ENCODE peak calls at places on chromosome 9, in eight cellular contexts. One of them, this sample, is unnamed.

GRCh38 chr9:72839140-72839539 is 113.7 kb downstream of the ALDH1A1 start:
- DNase-seq in PC-3: no peak
- DNase-seq in A549: no peak
- DNase-seq in astrocyte: peak; percentile 48
- DNase-seq in A673: no peak
- DNase-seq in ovary: no peak
- DNase-seq in astrocyte of the spinal cord: no peak
- DNase-seq in mammary epithelial cell: no peak
- DNase-seq in this sample: peak; percentile 29

GRCh38 chr9:127162046-127162445 is 39.6 kb upstream of the ANGPTL2 start:
- DNase-seq in PC-3: peak; percentile 2
- DNase-seq in A549: no peak
- DNase-seq in astrocyte: no peak
- DNase-seq in A673: no peak
- DNase-seq in ovary: no peak
- DNase-seq in astrocyte of the spinal cord: no peak
- DNase-seq in mammary epithelial cell: peak; percentile 17
- DNase-seq in this sample: peak; percentile 9

GRCh38 chr9:128724744-128725211 is 851 bp upstream of the ZDHHC12 start:
- DNase-seq in PC-3: peak; percentile 72
- DNase-seq in A549: peak; percentile 91
- DNase-seq in astrocyte: peak; percentile 68
- DNase-seq in A673: peak; percentile 88
- DNase-seq in ovary: peak; percentile 63
- DNase-seq in astrocyte of the spinal cord: peak; percentile 70
- DNase-seq in mammary epithelial cell: peak; percentile 71
- DNase-seq in this sample: peak; percentile 73

GRCh38 chr9:84170521-84171141 is 169.9 kb downstream of the SLC28A3 start:
- DNase-seq in PC-3: peak; percentile 36
- DNase-seq in A549: peak; percentile 30
- DNase-seq in astrocyte: peak; percentile 97
- DNase-seq in A673: no peak
- DNase-seq in ovary: peak; percentile 67
- DNase-seq in astrocyte of the spinal cord: peak; percentile 96
- DNase-seq in mammary epithelial cell: peak; percentile 48
- DNase-seq in this sample: peak; percentile 86

GRCh38 chr9:125867752-125868400 is 120.7 kb downstream of the PBX3 start:
- DNase-seq in PC-3: peak; percentile 8
- DNase-seq in A549: no peak
- DNase-seq in astrocyte: no peak
- DNase-seq in A673: peak; percentile 41
- DNase-seq in ovary: no peak
- DNase-seq in astrocyte of the spinal cord: no peak
- DNase-seq in mammary epithelial cell: peak; percentile 39
- DNase-seq in this sample: peak; percentile 57

GRCh38 chr9:700365-701282 is 140.9 kb upstream of the DMRT1 start:
- DNase-seq in PC-3: no peak
- DNase-seq in A549: no peak
- DNase-seq in astrocyte: no peak
- DNase-seq in A673: peak; percentile 73
- DNase-seq in ovary: no peak
- DNase-seq in astrocyte of the spinal cord: peak; percentile 17
- DNase-seq in mammary epithelial cell: no peak
- DNase-seq in this sample: no peak

GRCh38 chr9:81861644-81862043 is 66.6 kb upstream of the SPATA31D4 start:
- DNase-seq in PC-3: peak; percentile 81
- DNase-seq in A549: peak; percentile 38
- DNase-seq in astrocyte: peak; percentile 88
- DNase-seq in A673: no peak
- DNase-seq in ovary: no peak
- DNase-seq in astrocyte of the spinal cord: peak; percentile 73
- DNase-seq in mammary epithelial cell: peak; percentile 89
- DNase-seq in this sample: peak; percentile 89

GRCh38 chr9:137042751-137043727 is 2.9 kb downstream of the NPDC1 start:
- DNase-seq in PC-3: no peak
- DNase-seq in A549: no peak
- DNase-seq in astrocyte: no peak
- DNase-seq in A673: no peak
- DNase-seq in ovary: no peak
- DNase-seq in astrocyte of the spinal cord: no peak
- DNase-seq in mammary epithelial cell: no peak
- DNase-seq in this sample: no peak

GRCh38 chr9:103471241-103471640 is 476.1 kb downstream of the CYLC2 start:
- DNase-seq in PC-3: peak; percentile 2
- DNase-seq in A549: no peak
- DNase-seq in astrocyte: no peak
- DNase-seq in A673: no peak
- DNase-seq in ovary: no peak
- DNase-seq in astrocyte of the spinal cord: no peak
- DNase-seq in mammary epithelial cell: peak; percentile 62
- DNase-seq in this sample: peak; percentile 33

GRCh38 chr9:133377721-133378216 is 1.6 kb downstream of the STKLD1 start:
- DNase-seq in PC-3: peak; percentile 27
- DNase-seq in A549: no peak
- DNase-seq in astrocyte: no peak
- DNase-seq in A673: peak; percentile 84
- DNase-seq in ovary: no peak
- DNase-seq in astrocyte of the spinal cord: no peak
- DNase-seq in mammary epithelial cell: peak; percentile 30
- DNase-seq in this sample: peak; percentile 56

GRCh38 chr9:125544988-125545651 is 161.9 kb downstream of the MAPKAP1 start:
- DNase-seq in PC-3: peak; percentile 4
- DNase-seq in A549: no peak
- DNase-seq in astrocyte: peak; percentile 94
- DNase-seq in A673: no peak
- DNase-seq in ovary: peak; percentile 54
- DNase-seq in astrocyte of the spinal cord: peak; percentile 95
- DNase-seq in mammary epithelial cell: no peak
- DNase-seq in this sample: no peak

GRCh38 chr9:129802833-129803678 is at the start of gene TOR1B:
- DNase-seq in PC-3: peak; percentile 83
- DNase-seq in A549: peak; percentile 55
- DNase-seq in astrocyte: peak; percentile 77
- DNase-seq in A673: peak; percentile 97
- DNase-seq in ovary: peak; percentile 94
- DNase-seq in astrocyte of the spinal cord: peak; percentile 94
- DNase-seq in mammary epithelial cell: peak; percentile 88
- DNase-seq in this sample: peak; percentile 90

GRCh38 chr9:128946945-128947422 is 419 bp downstream of the DOLK start:
- DNase-seq in PC-3: peak; percentile 2
- DNase-seq in A549: no peak
- DNase-seq in astrocyte: peak; percentile 26
- DNase-seq in A673: no peak
- DNase-seq in ovary: no peak
- DNase-seq in astrocyte of the spinal cord: peak; percentile 35
- DNase-seq in mammary epithelial cell: peak; percentile 30
- DNase-seq in this sample: peak; percentile 26

GRCh38 chr9:85897853-85898252 is 43.1 kb upstream of the NAA35 start:
- DNase-seq in PC-3: no peak
- DNase-seq in A549: no peak
- DNase-seq in astrocyte: no peak
- DNase-seq in A673: no peak
- DNase-seq in ovary: no peak
- DNase-seq in astrocyte of the spinal cord: no peak
- DNase-seq in mammary epithelial cell: no peak
- DNase-seq in this sample: no peak

GRCh38 chr9:132794730-132795380 is 83.2 kb downstream of the AK8 start:
- DNase-seq in PC-3: peak; percentile 21
- DNase-seq in A549: no peak
- DNase-seq in astrocyte: no peak
- DNase-seq in A673: no peak
- DNase-seq in ovary: no peak
- DNase-seq in astrocyte of the spinal cord: no peak
- DNase-seq in mammary epithelial cell: peak; percentile 65
- DNase-seq in this sample: peak; percentile 42

GRCh38 chr9:101477736-101478135 is 42.2 kb upstream of the ALDOB start:
- DNase-seq in PC-3: no peak
- DNase-seq in A549: no peak
- DNase-seq in astrocyte: no peak
- DNase-seq in A673: no peak
- DNase-seq in ovary: peak; percentile 23
- DNase-seq in astrocyte of the spinal cord: peak; percentile 22
- DNase-seq in mammary epithelial cell: peak; percentile 28
- DNase-seq in this sample: peak; percentile 59

GRCh38 chr9:10678010-10678409 is 65.2 kb upstream of the PTPRD start:
- DNase-seq in PC-3: peak; percentile 49
- DNase-seq in A549: no peak
- DNase-seq in astrocyte: no peak
- DNase-seq in A673: no peak
- DNase-seq in ovary: no peak
- DNase-seq in astrocyte of the spinal cord: peak; percentile 12
- DNase-seq in mammary epithelial cell: no peak
- DNase-seq in this sample: peak; percentile 51

GRCh38 chr9:87100001-87100400 is 152.7 kb upstream of the GAS1 start:
- DNase-seq in PC-3: no peak
- DNase-seq in A549: no peak
- DNase-seq in astrocyte: no peak
- DNase-seq in A673: no peak
- DNase-seq in ovary: no peak
- DNase-seq in astrocyte of the spinal cord: no peak
- DNase-seq in mammary epithelial cell: no peak
- DNase-seq in this sample: no peak

DNA sequence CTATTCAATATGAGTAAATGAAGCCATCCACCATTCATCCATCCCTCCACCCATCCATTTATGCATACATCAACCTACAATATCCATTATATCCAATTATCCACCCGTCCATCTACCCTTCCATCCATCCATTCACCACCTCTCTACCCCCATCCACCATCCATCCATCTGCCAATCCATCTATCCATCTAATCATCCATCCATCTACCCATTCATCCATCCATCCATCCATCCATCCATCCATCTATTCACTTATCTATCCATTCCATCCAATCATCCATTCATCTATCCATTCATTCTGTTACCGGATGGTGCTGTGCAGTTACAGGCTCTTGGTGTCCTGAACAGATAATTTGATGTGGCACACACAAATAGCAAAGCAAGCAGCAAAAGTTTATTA is 10.7 kb downstream of the PAEP start:
- DNase-seq in PC-3: no peak
- DNase-seq in A549: no peak
- DNase-seq in astrocyte: no peak
- DNase-seq in A673: no peak
- DNase-seq in ovary: no peak
- DNase-seq in astrocyte of the spinal cord: no peak
- DNase-seq in mammary epithelial cell: no peak
- DNase-seq in this sample: no peak
- H3K4me3 ChIP-seq in PC-3: no peak overlapping the region
- H3K4me3 ChIP-seq in A549: no peak overlapping the region
- H3K4me3 ChIP-seq in astrocyte: no peak overlapping the region
- H3K4me3 ChIP-seq in A673: no peak overlapping the region
- H3K4me3 ChIP-seq in ovary: no peak overlapping the region
- H3K4me3 ChIP-seq in astrocyte of the spinal cord: no peak overlapping the region
- H3K4me3 ChIP-seq in mammary epithelial cell: no peak overlapping the region
- H3K4me3 ChIP-seq in this sample: no peak overlapping the region

GRCh38 chr9:89743216-89743575 is 138.4 kb downstream of the GADD45G start:
- DNase-seq in PC-3: no peak
- DNase-seq in A549: no peak
- DNase-seq in astrocyte: no peak
- DNase-seq in A673: no peak
- DNase-seq in ovary: no peak
- DNase-seq in astrocyte of the spinal cord: no peak
- DNase-seq in mammary epithelial cell: no peak
- DNase-seq in this sample: no peak

GRCh38 chr9:89744255-89744648 is 139.4 kb downstream of the GADD45G start:
- DNase-seq in PC-3: no peak
- DNase-seq in A549: no peak
- DNase-seq in astrocyte: no peak
- DNase-seq in A673: no peak
- DNase-seq in ovary: no peak
- DNase-seq in astrocyte of the spinal cord: no peak
- DNase-seq in mammary epithelial cell: no peak
- DNase-seq in this sample: no peak

GRCh38 chr9:89742660-89743059 is 137.8 kb downstream of the GADD45G start:
- DNase-seq in PC-3: no peak
- DNase-seq in A549: no peak
- DNase-seq in astrocyte: no peak
- DNase-seq in A673: no peak
- DNase-seq in ovary: no peak
- DNase-seq in astrocyte of the spinal cord: no peak
- DNase-seq in mammary epithelial cell: no peak
- DNase-seq in this sample: no peak

GRCh38 chr9:89744730-89745129 is 139.9 kb downstream of the GADD45G start:
- DNase-seq in PC-3: peak; percentile 23
- DNase-seq in A549: no peak
- DNase-seq in astrocyte: no peak
- DNase-seq in A673: no peak
- DNase-seq in ovary: no peak
- DNase-seq in astrocyte of the spinal cord: no peak
- DNase-seq in mammary epithelial cell: peak; percentile 88
- DNase-seq in this sample: peak; percentile 62

GRCh38 chr9:89743576-89744254 is 138.9 kb downstream of the GADD45G start:
- DNase-seq in PC-3: no peak
- DNase-seq in A549: no peak
- DNase-seq in astrocyte: no peak
- DNase-seq in A673: no peak
- DNase-seq in ovary: no peak
- DNase-seq in astrocyte of the spinal cord: no peak
- DNase-seq in mammary epithelial cell: no peak
- DNase-seq in this sample: no peak
- TF ChIP-seq CTCF in PC-3: no peak
- TF ChIP-seq CTCF in A549: no peak
- TF ChIP-seq CTCF in astrocyte: no peak
- TF ChIP-seq CTCF in A673: no peak
- TF ChIP-seq CTCF in ovary: no peak
- TF ChIP-seq CTCF in astrocyte of the spinal cord: no peak
- TF ChIP-seq CTCF in mammary epithelial cell: no peak
- TF ChIP-seq CTCF in this sample: no peak

DNA sequence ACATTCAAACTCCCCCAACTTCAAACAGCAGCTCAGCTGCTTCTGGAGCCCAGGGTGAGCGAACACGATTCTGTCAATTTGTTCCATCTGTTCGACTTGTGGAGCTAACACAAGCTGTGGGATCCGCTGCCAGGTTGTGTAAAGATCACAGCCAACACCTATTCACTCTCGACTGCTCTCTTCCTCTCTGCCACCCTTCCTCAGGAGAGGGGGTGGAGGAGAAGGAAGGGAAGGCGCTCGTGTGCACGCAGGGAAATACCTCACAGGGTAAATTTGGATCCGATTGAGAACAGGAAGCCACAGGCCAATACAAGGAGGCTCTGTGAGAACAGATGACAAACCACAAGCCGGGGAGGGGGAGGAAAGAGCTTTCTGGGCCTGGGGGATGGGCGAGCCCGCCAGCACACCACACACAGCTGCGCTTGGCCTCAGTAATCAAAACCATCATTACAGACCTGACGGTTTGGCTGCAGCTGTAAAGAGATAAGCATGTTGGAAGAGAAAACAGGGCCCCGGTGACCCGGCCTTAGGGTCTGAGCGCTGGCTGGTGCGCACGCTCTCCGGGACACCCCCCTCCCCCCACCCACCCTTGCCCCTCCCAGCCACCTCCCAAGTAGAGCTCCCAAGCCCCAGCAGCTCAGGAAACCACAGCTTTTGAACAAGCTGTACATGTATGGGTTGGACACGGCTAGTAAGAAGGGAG is 54.2 kb downstream of the PTCH1 start:
- DNase-seq in PC-3: no peak
- DNase-seq in A549: no peak
- DNase-seq in astrocyte: peak; percentile 84
- DNase-seq in A673: peak; percentile 85
- DNase-seq in ovary: peak; percentile 72
- DNase-seq in astrocyte of the spinal cord: peak; percentile 87
- DNase-seq in mammary epithelial cell: peak; percentile 69
- DNase-seq in this sample: peak; percentile 52
- H3K4me3 ChIP-seq in PC-3: no peak overlapping the region
- H3K4me3 ChIP-seq in A549: no peak overlapping the region
- H3K4me3 ChIP-seq in astrocyte: peak overlapping the region; percentile 56
- H3K4me3 ChIP-seq in A673: peak overlapping the region; percentile 17
- H3K4me3 ChIP-seq in ovary: no peak overlapping the region
- H3K4me3 ChIP-seq in astrocyte of the spinal cord: peak overlapping the region; percentile 21
- H3K4me3 ChIP-seq in mammary epithelial cell: no peak overlapping the region
- H3K4me3 ChIP-seq in this sample: peak overlapping the region; percentile 16

GRCh38 chr9:22005700-22006605 is 3.2 kb downstream of the CDKN2B start:
- DNase-seq in PC-3: no peak
- DNase-seq in A549: no peak
- DNase-seq in astrocyte: peak; percentile 55
- DNase-seq in A673: no peak
- DNase-seq in ovary: no peak
- DNase-seq in astrocyte of the spinal cord: peak; percentile 59
- DNase-seq in mammary epithelial cell: peak; percentile 30
- DNase-seq in this sample: peak; percentile 69
- TF ChIP-seq CTCF in PC-3: no peak
- TF ChIP-seq CTCF in A549: no peak
- TF ChIP-seq CTCF in astrocyte: peak; percentile 2
- TF ChIP-seq CTCF in A673: no peak
- TF ChIP-seq CTCF in ovary: no peak
- TF ChIP-seq CTCF in astrocyte of the spinal cord: no peak
- TF ChIP-seq CTCF in mammary epithelial cell: no peak
- TF ChIP-seq CTCF in this sample: peak; percentile 2